ENCODE peak calls at places on chromosomes 11 and 22, in eight cellular contexts. J is heart right ventricle; E is CD8-positive, alpha-beta T cell; P is HT1080; H is HFF-Myc; N is skeletal muscle cell; O is neural crest cell; F is M059J. T is an unnamed sample.

GRCh38 chr22:48156603-48157355 is 1394.3 kb downstream of the TBC1D22A start:
- DNase-seq in J (no peak), E (no peak), P (no peak), H (no peak), N (no peak), O (no peak), F (no peak), T (no peak)

GRCh38 chr11:64500176-64501013 is 90.6 kb upstream of the SLC22A12 start:
- DNase-seq in J (no peak), E (no peak), P (peak), H (no peak), N (no peak), O (no peak), F (no peak), T (no peak)

GRCh38 chr22:42905702-42906183 is 48.7 kb upstream of the ARFGAP3 start:
- DNase-seq in J (peak), E (no peak), P (no peak), H (no peak), N (no peak), O (no peak), F (no peak), T (no peak)

GRCh38 chr11:108199446-108200321 is 22.8 kb downstream of the NPAT start:
- DNase-seq in J (no peak), E (no peak), P (peak), H (no peak), N (no peak), O (no peak), F (peak), T (peak)

GRCh38 chr22:42919199-42919598 is 62.1 kb upstream of the ARFGAP3 start:
- DNase-seq in J (no peak), E (no peak), P (peak), H (no peak), N (no peak), O (no peak), F (peak), T (no peak)

GRCh38 chr11:113317297-113317696 is 2.9 kb downstream of the TTC12 start:
- DNase-seq in J (no peak), E (no peak), P (no peak), H (no peak), N (no peak), O (no peak), F (no peak), T (no peak)

GRCh38 chr11:63907063-63907462 is 9.9 kb downstream of the RCOR2 start:
- DNase-seq in J (no peak), E (no peak), P (no peak), H (no peak), N (no peak), O (no peak), F (no peak), T (no peak)

GRCh38 chr11:68843703-68844312 is 2.1 kb upstream of the CPT1A start:
- DNase-seq in J (peak), E (peak), P (no peak), H (no peak), N (no peak), O (no peak), F (peak), T (peak)

GRCh38 chr22:22925795-22926358 is 38.3 kb downstream of the IGLL5 start:
- DNase-seq in J (no peak), E (no peak), P (no peak), H (no peak), N (no peak), O (no peak), F (no peak), T (no peak)

GRCh38 chr11:30561691-30562412 is 24.3 kb downstream of the MPPED2 start:
- DNase-seq in J (no peak), E (no peak), P (no peak), H (no peak), N (no peak), O (no peak), F (no peak), T (no peak)

GRCh38 chr22:45261407-45262088 is 20.9 kb upstream of the KIAA0930 start:
- DNase-seq in J (no peak), E (no peak), P (no peak), H (no peak), N (no peak), O (no peak), F (no peak), T (no peak)

GRCh38 chr11:87265132-87265531 is 227.4 kb downstream of the TMEM135 start:
- DNase-seq in J (no peak), E (no peak), P (peak), H (no peak), N (no peak), O (no peak), F (no peak), T (no peak)

GRCh38 chr11:47412152-47412746 is 3.9 kb downstream of the SLC39A13 start:
- DNase-seq in J (peak), E (peak), P (peak), H (no peak), N (no peak), O (peak), F (peak), T (peak)

GRCh38 chr11:112279901-112280267 is 19.2 kb upstream of the PLET1 start:
- DNase-seq in J (peak), E (peak), P (peak), H (no peak), N (no peak), O (peak), F (peak), T (peak)

GRCh38 chr11:8719260-8720190 is 36.9 kb downstream of the RPL27A start:
- DNase-seq in J (peak), E (no peak), P (peak), H (peak), N (peak), O (no peak), F (peak), T (no peak)

GRCh38 chr22:50677493-50678217 is 5.0 kb downstream of the SHANK3 start:
- DNase-seq in J (no peak), E (no peak), P (no peak), H (no peak), N (no peak), O (no peak), F (no peak), T (no peak)